ENCODE peak calls at places on chromosomes 7 and 10, in eight cellular contexts. B is colonic mucosa; C is T-helper 2 cell; K is EL; Q is activated T-cell treated with anti-CD3 and anti-CD28 coated beads for 1 hour; W is T-helper 22 cell; H is fibroblast of the aortic adventitia; P is stimulated activated CD4-positive, alpha-beta T cell treated with anti-CD3 and anti-CD28 coated beads, Interleukin-1b, Interleukin-23, amount 100 ng/mL, for 1 hour. T is an unnamed sample.
A peak's percentile ranks its signal among the peaks of the same experiment; 100 is the strongest.

GRCh38 chr7:22477876-22478450 is 22.0 kb downstream of the STEAP1B start:
- DNase-seq in W (no peak), B (no peak), H (no peak), P (no peak), C (no peak), Q (no peak), K (no peak), T (no peak)

GRCh38 chr7:112207765-112208164 is 1.3 kb downstream of the ZNF277 start:
- DNase-seq in H (no peak), K (no peak), P (no peak), W (no peak), B (no peak), C (no peak), Q (no peak), T (no peak)

GRCh38 chr10:127992376-127992775 is 85.5 kb downstream of the PTPRE start:
- DNase-seq in Q (no peak), P (no peak), C (no peak), K (no peak), B (no peak), W (no peak), H (no peak), T (no peak)

GRCh38 chr7:234041-234711 is 41.8 kb downstream of the FAM20C start:
- DNase-seq in H (peak; percentile 33), Q (no peak), B (peak; percentile 40), C (no peak), W (no peak), K (no peak), P (no peak), T (no peak)

GRCh38 chr10:91745086-91745831 is 53.0 kb upstream of the TNKS2 start:
- DNase-seq in K (peak; percentile 21), C (no peak), B (no peak), H (peak; percentile 42), Q (no peak), P (no peak), W (no peak), T (no peak)

GRCh38 chr10:80927419-80928078 is 389.8 kb downstream of the SH2D4B start:
- DNase-seq in P (no peak), C (no peak), Q (no peak), W (no peak), B (no peak), K (no peak), H (no peak), T (no peak)

GRCh38 chr7:17392846-17393245 is 94.4 kb downstream of the AHR start:
- DNase-seq in C (no peak), W (no peak), B (no peak), Q (no peak), K (peak; percentile 44), H (peak; percentile 97), P (no peak), T (no peak)

GRCh38 chr7:29955799-29956476 is 33.7 kb downstream of the SCRN1 start:
- DNase-seq in Q (no peak), B (no peak), K (no peak), C (no peak), P (no peak), W (no peak), H (no peak), T (no peak)

GRCh38 chr10:95480102-95480900 is 80.9 kb downstream of the SORBS1 start:
- DNase-seq in C (no peak), P (no peak), W (no peak), H (peak; percentile 19), Q (no peak), B (peak; percentile 33), K (no peak), T (no peak)

GRCh38 chr7:88357295-88357694 is 50.6 kb upstream of the STEAP4 start:
- DNase-seq in Q (no peak), K (no peak), H (peak; percentile 14), P (no peak), W (no peak), B (peak; percentile 28), C (no peak), T (no peak)

T was measured in T-helper 17 cell.